ENCODE peak calls at places on chromosomes 5 and 9, in nine cellular contexts. R, P, O, D, M, K, U, F and Z are unnamed samples.

GRCh38 chr5:104298518-104298917 is 735.9 kb upstream of the NUDT12 start:
- DNase-seq in R (no peak), P (no peak), O (no peak), D (no peak), M (no peak), K (no peak), U (no peak), F (no peak), Z (no peak)

GRCh38 chr9:35229779-35230143 is 68.0 kb downstream of the UNC13B start:
- DNase-seq in R (no peak), P (no peak), O (no peak), D (no peak), M (no peak), K (no peak), U (no peak), F (no peak), Z (no peak)

GRCh38 chr9:2686884-2687283 is 30.4 kb upstream of the KCNV2 start:
- DNase-seq in R (no peak), P (no peak), O (no peak), D (no peak), M (no peak), K (no peak), U (no peak), F (no peak), Z (no peak)

GRCh38 chr5:149596712-149597111 is 15.4 kb downstream of the ARHGEF37 start:
- DNase-seq in R (no peak), P (no peak), O (no peak), D (no peak), M (no peak), K (no peak), U (no peak), F (no peak), Z (no peak)

GRCh38 chr9:35604578-35605335 is at the start of gene TESK1:
- DNase-seq in R (peak), P (no peak), O (peak), D (peak), M (peak), K (no peak), U (peak), F (peak), Z (peak)

GRCh38 chr9:134625361-134626140 is 16.1 kb upstream of the COL5A1 start:
- DNase-seq in R (no peak), P (peak), O (no peak), D (peak), M (no peak), K (no peak), U (no peak), F (peak), Z (peak)

GRCh38 chr9:72954431-72955420 is 1.9 kb upstream of the ALDH1A1 start:
- DNase-seq in R (no peak), P (peak), O (no peak), D (peak), M (peak), K (no peak), U (no peak), F (no peak), Z (peak)

GRCh38 chr9:93894691-93895079 is 60.5 kb downstream of the BARX1 start:
- DNase-seq in R (no peak), P (no peak), O (no peak), D (no peak), M (no peak), K (no peak), U (peak), F (no peak), Z (peak)

GRCh38 chr9:90085633-90086032 is 480.8 kb downstream of the GADD45G start:
- DNase-seq in R (no peak), P (no peak), O (no peak), D (no peak), M (no peak), K (no peak), U (no peak), F (no peak), Z (no peak)

GRCh38 chr5:32322882-32323281 is 10.1 kb upstream of the MTMR12 start:
- DNase-seq in R (no peak), P (no peak), O (no peak), D (no peak), M (no peak), K (no peak), U (no peak), F (no peak), Z (no peak)

GRCh38 chr5:179792612-179793469 is 945 bp upstream of the LTC4S start:
- DNase-seq in R (no peak), P (no peak), O (no peak), D (peak), M (peak), K (no peak), U (no peak), F (peak), Z (no peak)

GRCh38 chr5:96067251-96067650 is 105.6 kb upstream of the ELL2 start:
- DNase-seq in R (no peak), P (no peak), O (no peak), D (no peak), M (no peak), K (no peak), U (no peak), F (no peak), Z (no peak)

GRCh38 chr9:127919253-127919815 is 2.5 kb upstream of the ST6GALNAC4 start:
- DNase-seq in R (peak), P (peak), O (peak), D (peak), M (peak), K (no peak), U (no peak), F (no peak), Z (peak)

GRCh38 chr5:167642779-167643517 is 648.5 kb upstream of the WWC1 start:
- DNase-seq in R (no peak), P (no peak), O (no peak), D (no peak), M (no peak), K (no peak), U (peak), F (no peak), Z (no peak)

GRCh38 chr5:94941113-94941765 is 322.8 kb downstream of the SLF1 start:
- DNase-seq in R (no peak), P (no peak), O (no peak), D (no peak), M (no peak), K (no peak), U (no peak), F (no peak), Z (no peak)

GRCh38 chr5:68968426-68968825 is 125.4 kb upstream of the SLC30A5 start:
- DNase-seq in R (no peak), P (no peak), O (no peak), D (no peak), M (no peak), K (no peak), U (no peak), F (no peak), Z (no peak)

GRCh38 chr5:81626524-81626923 is 124.4 kb downstream of the SSBP2 start:
- DNase-seq in R (peak), P (no peak), O (no peak), D (no peak), M (no peak), K (no peak), U (peak), F (no peak), Z (no peak)

GRCh38 chr5:171857537-171857936 is 71.9 kb downstream of the SMIM23 start:
- DNase-seq in R (no peak), P (no peak), O (no peak), D (no peak), M (no peak), K (no peak), U (no peak), F (no peak), Z (no peak)

GRCh38 chr9:14180077-14180941 is 133.6 kb downstream of the NFIB start:
- DNase-seq in R (no peak), P (no peak), O (no peak), D (peak), M (peak), K (no peak), U (no peak), F (no peak), Z (no peak)

GRCh38 chr5:90640484-90641059 is 82.0 kb downstream of the ADGRV1 start:
- DNase-seq in R (no peak), P (no peak), O (no peak), D (no peak), M (no peak), K (peak), U (no peak), F (no peak), Z (no peak)

GRCh38 chr5:180541710-180542109 is 47.5 kb downstream of the CNOT6 start:
- DNase-seq in R (no peak), P (no peak), O (no peak), D (no peak), M (no peak), K (no peak), U (no peak), F (no peak), Z (no peak)

GRCh38 chr9:107492381-107492780 is 2.8 kb upstream of the KLF4 start:
- DNase-seq in R (no peak), P (no peak), O (no peak), D (no peak), M (no peak), K (no peak), U (no peak), F (no peak), Z (no peak)

GRCh38 chr5:153896117-153896516 is 142.6 kb downstream of the FAM114A2 start:
- DNase-seq in R (no peak), P (no peak), O (no peak), D (no peak), M (no peak), K (no peak), U (no peak), F (no peak), Z (no peak)

GRCh38 chr9:3028535-3028934 is 184.6 kb upstream of the PUM3 start:
- DNase-seq in R (no peak), P (no peak), O (no peak), D (no peak), M (no peak), K (no peak), U (no peak), F (no peak), Z (no peak)

GRCh38 chr5:2587189-2588031 is 164.1 kb downstream of the IRX2 start:
- DNase-seq in R (no peak), P (no peak), O (no peak), D (no peak), M (no peak), K (no peak), U (no peak), F (no peak), Z (no peak)

GRCh38 chr5:67510204-67510603 is 313.6 kb upstream of the CD180 start:
- DNase-seq in R (no peak), P (no peak), O (no peak), D (no peak), M (no peak), K (no peak), U (no peak), F (no peak), Z (no peak)

GRCh38 chr9:36407122-36407723 is 7.2 kb upstream of the RNF38 start:
- DNase-seq in R (peak), P (peak), O (peak), D (peak), M (peak), K (peak), U (peak), F (no peak), Z (no peak)

GRCh38 chr5:122937914-122938313 is 92.5 kb downstream of the SNX24 start:
- DNase-seq in R (no peak), P (no peak), O (no peak), D (peak), M (peak), K (no peak), U (no peak), F (peak), Z (no peak)

GRCh38 chr9:121281614-121282291 is 13.8 kb downstream of the GSN start:
- DNase-seq in R (peak), P (no peak), O (peak), D (peak), M (peak), K (no peak), U (no peak), F (peak), Z (no peak)

GRCh38 chr9:135504262-135505229 is 4.1 kb downstream of the MRPS2 start:
- DNase-seq in R (peak), P (peak), O (peak), D (peak), M (peak), K (no peak), U (peak), F (peak), Z (peak)

GRCh38 chr9:96453625-96454024 is 3.7 kb downstream of the HABP4 start:
- DNase-seq in R (peak), P (no peak), O (no peak), D (no peak), M (no peak), K (no peak), U (peak), F (no peak), Z (no peak)

GRCh38 chr5:130002183-130002582 is 97.9 kb downstream of the CHSY3 start:
- DNase-seq in R (no peak), P (no peak), O (no peak), D (no peak), M (no peak), K (no peak), U (no peak), F (no peak), Z (no peak)

GRCh38 chr5:96335873-96336272 is 97.2 kb downstream of the PCSK1 start:
- DNase-seq in R (no peak), P (no peak), O (no peak), D (no peak), M (no peak), K (no peak), U (no peak), F (no peak), Z (no peak)

GRCh38 chr9:88646539-88646938 is 111.6 kb downstream of the NXNL2 start:
- DNase-seq in R (no peak), P (no peak), O (no peak), D (no peak), M (no peak), K (no peak), U (no peak), F (no peak), Z (no peak)

GRCh38 chr5:120599576-120599975 is 135.5 kb downstream of the PRR16 start:
- DNase-seq in R (no peak), P (no peak), O (no peak), D (no peak), M (no peak), K (no peak), U (no peak), F (no peak), Z (no peak)

GRCh38 chr9:122005597-122005996 is 87.5 kb downstream of the TTLL11 start:
- DNase-seq in R (peak), P (no peak), O (no peak), D (no peak), M (no peak), K (no peak), U (peak), F (no peak), Z (no peak)

GRCh38 chr9:75593920-75594319 is 296.6 kb upstream of the PCSK5 start:
- DNase-seq in R (no peak), P (no peak), O (no peak), D (no peak), M (no peak), K (no peak), U (no peak), F (no peak), Z (no peak)

GRCh38 chr9:123437201-123437600 is 81.2 kb downstream of the CRB2 start:
- DNase-seq in R (no peak), P (no peak), O (no peak), D (no peak), M (no peak), K (no peak), U (no peak), F (no peak), Z (peak)

DNA sequence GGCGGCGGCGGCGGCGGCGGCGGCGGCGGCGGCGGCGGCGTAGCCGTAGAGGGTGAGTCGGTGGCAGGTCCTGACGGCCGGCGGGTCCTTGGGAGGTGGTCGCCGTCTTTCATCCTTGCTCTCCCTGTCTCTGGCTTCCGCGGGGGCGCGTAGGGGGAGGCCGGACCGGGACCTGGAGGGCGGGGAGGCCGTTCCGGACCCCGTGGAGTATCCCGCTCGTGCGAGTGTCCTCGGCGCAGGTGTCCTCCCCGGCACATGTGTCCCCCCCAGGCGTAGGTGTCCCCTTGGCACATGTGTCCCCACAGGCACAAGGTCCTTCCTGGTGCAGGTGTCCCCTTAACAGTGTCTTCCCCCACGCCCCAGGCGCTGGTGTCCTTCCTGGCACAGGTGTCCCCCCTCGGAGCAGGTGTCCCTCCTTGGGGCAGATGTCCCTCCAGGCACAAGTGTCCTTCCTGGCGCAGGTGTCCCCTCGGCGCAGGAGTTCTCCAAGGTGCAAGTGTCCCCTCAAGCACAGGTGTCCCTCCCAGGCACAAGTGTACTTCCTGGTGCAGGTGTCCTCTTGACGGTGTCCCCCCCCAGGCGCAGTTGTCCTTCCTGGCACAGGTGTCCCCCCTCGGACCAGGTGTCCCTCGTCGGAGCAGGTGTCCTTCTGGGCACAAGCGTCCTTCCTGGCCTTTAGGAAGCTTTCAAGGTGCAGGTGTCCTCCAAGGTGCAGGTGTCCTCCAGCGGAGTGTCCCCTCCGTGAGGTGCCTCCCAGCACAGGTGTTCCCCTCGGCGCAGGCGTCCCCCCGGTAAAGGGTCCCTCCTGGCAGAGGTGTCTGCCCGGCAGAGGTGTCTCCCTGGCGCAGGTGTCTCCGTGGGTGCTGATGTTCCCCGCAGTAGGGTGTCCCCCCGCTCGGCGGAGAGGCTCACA is 519 bp downstream of the EXOC3 start:
- DNase-seq in R (peak), P (no peak), O (peak), D (peak), M (peak), K (no peak), U (no peak), F (peak), Z (peak)
- H3K27ac ChIP-seq in R (peak), P (peak), O (peak), D (no peak), M (peak), K (peak), U (peak), F (peak), Z (peak)

GRCh38 chr9:86098793-86099694 is at the start of gene GOLM1:
- DNase-seq in R (peak), P (no peak), O (peak), D (peak), M (peak), K (no peak), U (peak), F (peak), Z (peak)
- TF ChIP-seq EP300 in R (no peak), P (no peak), O (no peak), D (no peak), M (no peak), K (no peak), U (no peak), F (no peak), Z (no peak)

GRCh38 chr9:113929634-113930092 is 53.6 kb downstream of the ZNF618 start:
- DNase-seq in R (no peak), P (no peak), O (no peak), D (no peak), M (no peak), K (no peak), U (no peak), F (no peak), Z (no peak)
- H3K27ac ChIP-seq in R (no peak), P (no peak), O (no peak), D (no peak), M (no peak), K (no peak), U (peak), F (no peak), Z (no peak)

DNA sequence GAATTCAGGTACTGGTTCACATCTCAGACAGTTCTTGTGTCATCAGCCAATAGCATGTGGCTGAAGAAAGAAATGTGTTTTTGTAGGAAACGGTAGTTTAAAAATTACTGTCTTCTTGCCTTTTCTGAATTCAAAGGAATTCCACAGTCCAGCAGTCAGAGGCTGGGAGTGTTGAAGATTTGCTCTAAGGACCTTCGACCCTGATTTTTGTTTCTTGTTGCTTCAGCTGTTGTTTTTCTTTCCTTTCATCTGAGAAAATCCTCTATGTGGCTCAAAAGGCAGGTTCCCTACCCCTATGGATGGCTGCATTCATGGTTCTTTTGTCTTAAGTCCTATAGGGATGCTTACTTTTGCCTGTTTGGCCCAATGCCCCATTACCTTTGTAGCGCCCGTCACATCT is 304.9 kb downstream of the TMEM167A start:
- DNase-seq in R (no peak), P (no peak), O (no peak), D (no peak), M (no peak), K (no peak), U (no peak), F (no peak), Z (no peak)
- TF ChIP-seq EP300 in R (no peak), P (no peak), O (no peak), D (no peak), M (no peak), K (no peak), U (no peak), F (no peak), Z (no peak)